ENCODE peak calls at places on chromosomes 7 and 10, in nine cellular contexts. S, L, W, T, V, X, K, H and C are unnamed samples.
A peak's percentile ranks its signal among the peaks of the same experiment; 100 is the strongest.

GRCh38 chr7:4683043-4683883 is 1.2 kb downstream of the FOXK1 start:
- DNase-seq in L (peak; percentile 33), S (no peak), H (no peak), V (peak; percentile 24), X (no peak), T (peak; percentile 43), W (peak; percentile 18), K (no peak), C (no peak)

GRCh38 chr10:11411926-11412545 is 199.4 kb downstream of the USP6NL start:
- DNase-seq in L (no peak), H (no peak), W (no peak), S (no peak), V (no peak), X (no peak), K (no peak), T (no peak), C (no peak)

GRCh38 chr10:110425684-110426293 is 71.9 kb upstream of the DUSP5 start:
- DNase-seq in S (no peak), X (no peak), W (peak; percentile 91), K (peak; percentile 80), H (no peak), L (peak; percentile 100), V (no peak), T (no peak), C (no peak)

GRCh38 chr7:125966278-125967048 is 1036.8 kb upstream of the POT1 start:
- DNase-seq in L (no peak), H (no peak), V (no peak), W (no peak), K (no peak), T (no peak), S (no peak), X (no peak), C (no peak)

GRCh38 chr7:141272417-141272816 is 198.6 kb downstream of the TMEM178B start:
- DNase-seq in V (no peak), H (no peak), W (no peak), L (no peak), T (no peak), S (no peak), K (no peak), X (no peak), C (no peak)

GRCh38 chr10:29804025-29804852 is 169.5 kb upstream of the SVIL start:
- DNase-seq in T (no peak), X (peak; percentile 77), S (peak; percentile 62), W (peak; percentile 95), L (peak; percentile 94), V (no peak), H (peak; percentile 8), K (no peak), C (no peak)

GRCh38 chr10:107442035-107442505 is 277.6 kb upstream of the SORCS1 start:
- DNase-seq in L (peak; percentile 64), V (no peak), K (no peak), H (no peak), W (peak; percentile 1), S (no peak), T (no peak), X (peak; percentile 68), C (no peak)

GRCh38 chr7:95871896-95872295 is 99.5 kb downstream of the DYNC1I1 start:
- DNase-seq in T (no peak), L (no peak), V (no peak), X (no peak), K (no peak), S (no peak), H (no peak), W (no peak), C (no peak)

GRCh38 chr10:70901276-70901878 is 13.0 kb upstream of the PCBD1 start:
- DNase-seq in L (no peak), W (no peak), V (no peak), X (no peak), H (no peak), S (no peak), T (no peak), K (peak; percentile 58), C (no peak)

GRCh38 chr10:25934673-25935139 is 677 bp downstream of the MYO3A start:
- DNase-seq in K (no peak), L (no peak), T (no peak), S (no peak), H (peak; percentile 41), W (no peak), V (peak; percentile 47), X (no peak), C (peak; percentile 2)

GRCh38 chr10:63553031-63553430 is 31.8 kb downstream of the REEP3 start:
- DNase-seq in L (peak; percentile 80), H (no peak), K (no peak), S (no peak), T (no peak), X (peak; percentile 72), W (peak; percentile 76), V (no peak), C (no peak)

GRCh38 chr7:134070673-134071072 is 56.5 kb upstream of the LRGUK start:
- DNase-seq in K (no peak), H (no peak), V (no peak), T (no peak), L (no peak), S (no peak), W (no peak), X (no peak), C (no peak)

GRCh38 chr10:583433-583832 is 106.0 kb downstream of the DIP2C start:
- DNase-seq in S (no peak), X (no peak), V (no peak), W (no peak), T (no peak), K (peak; percentile 67), L (no peak), H (no peak), C (no peak)

GRCh38 chr10:82811621-82812020 is 936.6 kb downstream of the NRG3 start:
- DNase-seq in L (peak; percentile 18), S (no peak), T (no peak), K (no peak), W (peak; percentile 24), X (peak; percentile 4), H (no peak), V (peak; percentile 64), C (no peak)

GRCh38 chr7:93558705-93559614 is 15.6 kb downstream of the CALCR start:
- DNase-seq in V (no peak), H (no peak), K (no peak), X (no peak), L (no peak), T (no peak), S (no peak), W (no peak), C (no peak)

GRCh38 chr7:15686957-15687644 is 618 bp upstream of the MEOX2 start:
- DNase-seq in K (peak; percentile 54), W (no peak), S (no peak), T (peak; percentile 17), H (no peak), V (peak; percentile 14), X (no peak), L (no peak), C (no peak)